ENCODE peak calls at places on chromosome 13, in eight cellular contexts. Y, Z, U, V, R, D, P and A are unnamed samples.

GRCh38 chr13:103287659-103288058 is 221.4 kb upstream of the SLC10A2 start:
- DNase-seq in P (no peak), Y (no peak), V (no peak), D (peak), Z (no peak), R (no peak), U (no peak), A (no peak)

GRCh38 chr13:75485286-75486062 is 3.5 kb upstream of the TBC1D4 start:
- DNase-seq in P (no peak), Y (no peak), D (peak), V (no peak), Z (no peak), U (no peak), R (no peak), A (peak)

GRCh38 chr13:52010890-52011689 is at the start of gene ATP7B:
- DNase-seq in Y (peak), R (no peak), D (no peak), P (no peak), V (peak), Z (no peak), U (no peak), A (no peak)

GRCh38 chr13:38993381-38993780 is 2.8 kb upstream of the STOML3 start:
- DNase-seq in R (no peak), V (no peak), U (no peak), P (no peak), Y (no peak), D (no peak), Z (no peak), A (no peak)

GRCh38 chr13:113926301-113926761 is 47.5 kb downstream of the C13orf46 start:
- DNase-seq in D (peak), Z (no peak), Y (no peak), U (peak), V (no peak), R (no peak), P (no peak), A (peak)

GRCh38 chr13:100545684-100546061 is 42.9 kb downstream of the GGACT start:
- DNase-seq in V (no peak), U (no peak), P (no peak), Y (no peak), D (no peak), Z (no peak), R (no peak), A (no peak)

GRCh38 chr13:79401259-79402071 is 4.6 kb downstream of the RBM26 start:
- DNase-seq in D (no peak), R (no peak), V (no peak), P (no peak), U (no peak), Z (no peak), Y (peak), A (no peak)

GRCh38 chr13:113665582-113666323 is 1.3 kb upstream of the GRK1 start:
- DNase-seq in P (no peak), Y (no peak), V (no peak), D (no peak), R (peak), Z (no peak), U (peak), A (no peak)

GRCh38 chr13:52399708-52400107 is 6.3 kb downstream of the THSD1 start:
- DNase-seq in U (no peak), V (no peak), P (no peak), D (peak), Y (no peak), R (no peak), Z (no peak), A (peak)

GRCh38 chr13:41723136-41723535 is 237.8 kb downstream of the VWA8 start:
- DNase-seq in Z (no peak), U (no peak), Y (no peak), D (no peak), V (no peak), R (no peak), P (no peak), A (no peak)

GRCh38 chr13:63408227-63409202 is 1992.9 kb upstream of the PCDH20 start:
- DNase-seq in V (no peak), Y (no peak), R (no peak), U (no peak), D (peak), P (no peak), Z (no peak), A (peak)

GRCh38 chr13:104943331-104943730 is 1592.1 kb downstream of the EFNB2 start:
- DNase-seq in D (no peak), U (no peak), P (no peak), Y (no peak), Z (no peak), R (no peak), V (no peak), A (no peak)

GRCh38 chr13:78601124-78601885 is 2.0 kb downstream of the POU4F1 start:
- DNase-seq in D (peak), Y (no peak), V (no peak), R (no peak), Z (no peak), P (no peak), U (no peak), A (peak)

GRCh38 chr13:47039106-47039505 is 142.3 kb upstream of the HTR2A start:
- DNase-seq in U (no peak), Z (no peak), P (peak), D (peak), R (no peak), V (no peak), Y (no peak), A (peak)

GRCh38 chr13:73729046-73729445 is 405.2 kb downstream of the KLF12 start:
- DNase-seq in U (no peak), Z (no peak), R (no peak), V (no peak), Y (no peak), D (no peak), P (no peak), A (no peak)

GRCh38 chr13:39767791-39768564 is 112.5 kb downstream of the COG6 start:
- DNase-seq in R (no peak), P (no peak), Z (no peak), V (no peak), Y (peak), U (no peak), D (no peak), A (no peak)

GRCh38 chr13:44710576-44710975 is 134.4 kb upstream of the TSC22D1 start:
- DNase-seq in P (peak), Y (no peak), U (no peak), V (no peak), Z (no peak), R (no peak), D (peak), A (peak)

GRCh38 chr13:59950201-59950730 is 213.5 kb downstream of the DIAPH3 start:
- DNase-seq in U (no peak), Z (no peak), R (no peak), Y (no peak), P (no peak), V (no peak), D (no peak), A (peak)

GRCh38 chr13:98144501-98145350 is 1.8 kb downstream of the FARP1 start:
- DNase-seq in D (peak), P (peak), R (no peak), Y (no peak), Z (no peak), U (no peak), V (no peak), A (peak)

GRCh38 chr13:40595693-40596092 is 70.7 kb downstream of the FOXO1 start:
- DNase-seq in P (no peak), R (no peak), Y (no peak), D (peak), U (no peak), V (no peak), Z (no peak), A (peak)

GRCh38 chr13:72638059-72638815 is 89.2 kb downstream of the MZT1 start:
- DNase-seq in Y (no peak), U (no peak), R (no peak), P (no peak), V (no peak), Z (no peak), D (no peak), A (no peak)

GRCh38 chr13:59680429-59681024 is 483.2 kb downstream of the DIAPH3 start:
- DNase-seq in D (peak), Y (peak), R (no peak), Z (no peak), P (no peak), U (no peak), V (no peak), A (peak)

GRCh38 chr13:37473035-37473434 is 125.5 kb downstream of the POSTN start:
- DNase-seq in R (no peak), Y (peak), U (no peak), P (no peak), V (no peak), Z (no peak), D (no peak), A (no peak)
- TF ChIP-seq CTCF in R (no peak), Y (peak), U (no peak), P (peak), V (no peak), Z (no peak), D (peak), A (no peak)

GRCh38 chr13:111899714-111900389 is 167.1 kb upstream of the SOX1 start:
- DNase-seq in V (no peak), Z (no peak), R (no peak), U (no peak), P (no peak), D (no peak), Y (no peak), A (no peak)
- H3K4me3 ChIP-seq in V (no peak), Z (no peak), R (no peak), U (no peak), P (no peak), D (no peak), Y (no peak), A (no peak)

DNA sequence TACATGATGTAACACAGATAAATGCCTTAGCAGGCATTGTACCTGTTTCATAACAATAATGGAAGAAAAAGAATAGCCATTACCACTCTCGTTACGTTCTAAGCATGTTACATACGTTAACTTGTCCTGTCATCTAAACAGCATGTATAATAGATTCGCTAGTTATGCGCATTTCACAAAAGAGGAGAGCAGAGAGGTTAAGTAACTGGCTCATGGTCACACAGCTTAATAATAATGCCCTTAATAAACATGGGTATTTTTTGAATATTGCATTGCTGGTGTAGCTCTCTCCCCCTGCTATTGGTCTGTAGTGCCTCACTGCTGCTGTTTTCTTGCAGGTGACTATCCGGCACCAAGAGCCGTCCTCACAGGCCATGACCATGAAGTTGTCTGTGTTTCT is 188.3 kb upstream of the MAB21L1 start:
- DNase-seq in V (no peak), Z (no peak), U (no peak), P (no peak), D (no peak), Y (no peak), R (no peak), A (no peak)
- TF ChIP-seq CTCF in V (no peak), Z (no peak), U (no peak), P (no peak), D (no peak), Y (no peak), R (no peak), A (no peak)

GRCh38 chr13:111373486-111373885 is 53.0 kb downstream of the TEX29 start:
- DNase-seq in D (no peak), Y (no peak), V (no peak), U (no peak), P (no peak), R (no peak), Z (peak), A (no peak)
- H3K4me3 ChIP-seq in D (no peak), Y (no peak), V (no peak), U (no peak), P (no peak), R (no peak), Z (no peak), A (no peak)

GRCh38 chr13:88005188-88005587 is 334.0 kb downstream of the SLITRK5 start:
- DNase-seq in Y (no peak), V (no peak), P (no peak), R (no peak), U (no peak), D (no peak), Z (no peak), A (peak)
- TF ChIP-seq CTCF in Y (peak), V (no peak), P (peak), R (no peak), U (no peak), D (no peak), Z (no peak), A (peak)